ENCODE peak calls at places on chromosome 3, in six cellular contexts. H is EL, E is neural crest cell, P is GM12891, U is endothelial cell, L is GM12865. R is an unnamed sample.

GRCh38 chr3:2659896-2660295 is 450.3 kb downstream of the IL5RA start:
- DNase-seq in H (no peak), E (no peak), P (no peak), U (no peak), L (no peak), R (no peak)

GRCh38 chr3:101081990-101082389 is 88.8 kb upstream of the ABI3BP start:
- DNase-seq in H (no peak), E (no peak), P (no peak), U (no peak), L (no peak), R (no peak)

GRCh38 chr3:14391033-14391432 is 11.4 kb upstream of the SLC6A6 start:
- DNase-seq in H (peak), E (no peak), P (no peak), U (no peak), L (no peak), R (no peak)

GRCh38 chr3:74624301-74624700 is 9.8 kb upstream of the CNTN3 start:
- DNase-seq in H (peak), E (no peak), P (no peak), U (no peak), L (no peak), R (no peak)

GRCh38 chr3:34377961-34378360 is 579.5 kb downstream of the PDCD6IP start:
- DNase-seq in H (no peak), E (no peak), P (no peak), U (no peak), L (no peak), R (no peak)

GRCh38 chr3:187943677-187944390 is 198.6 kb upstream of the BCL6 start:
- DNase-seq in H (no peak), E (no peak), P (no peak), U (no peak), L (no peak), R (no peak)

GRCh38 chr3:36707623-36708409 is 56.5 kb downstream of the DCLK3 start:
- DNase-seq in H (peak), E (no peak), P (no peak), U (no peak), L (peak), R (no peak)

GRCh38 chr3:134325722-134326121 is 48.5 kb downstream of the AMOTL2 start:
- DNase-seq in H (no peak), E (no peak), P (no peak), U (no peak), L (no peak), R (no peak)

R was measured in activated effector memory CD4-positive, alpha-beta T cell treated with Interleukin-2 at 50 U/mL for 16 hours.